ENCODE peak calls at places on chromosomes 16 and 17, in six cellular contexts. I, P, U, K, W and S are unnamed samples.

GRCh38 chr16:3950343-3951193 is 70.1 kb upstream of the CREBBP start:
- DNase-seq in I (no peak), P (no peak), U (no peak), K (peak), W (peak), S (peak)

GRCh38 chr17:75720656-75721462 is at the start of gene ITGB4:
- DNase-seq in I (peak), P (peak), U (peak), K (no peak), W (no peak), S (no peak)

GRCh38 chr17:75411328-75412067 is 6.0 kb upstream of the GRB2 start:
- DNase-seq in I (no peak), P (no peak), U (no peak), K (no peak), W (no peak), S (no peak)

GRCh38 chr17:75771334-75772281 is 6.6 kb upstream of the GALK1 start:
- DNase-seq in I (no peak), P (peak), U (no peak), K (peak), W (no peak), S (no peak)

GRCh38 chr17:79395046-79395445 is 215.8 kb downstream of the RBFOX3 start:
- DNase-seq in I (no peak), P (no peak), U (no peak), K (no peak), W (no peak), S (no peak)

GRCh38 chr16:66275795-66276428 is 90.6 kb upstream of the CDH5 start:
- DNase-seq in I (peak), P (peak), U (no peak), K (peak), W (no peak), S (no peak)

GRCh38 chr16:65916995-65917394 is 449.5 kb upstream of the CDH5 start:
- DNase-seq in I (no peak), P (no peak), U (no peak), K (no peak), W (no peak), S (no peak)

GRCh38 chr16:62872339-62872738 is 836.1 kb upstream of the CDH8 start:
- DNase-seq in I (no peak), P (no peak), U (no peak), K (no peak), W (no peak), S (no peak)

DNA sequence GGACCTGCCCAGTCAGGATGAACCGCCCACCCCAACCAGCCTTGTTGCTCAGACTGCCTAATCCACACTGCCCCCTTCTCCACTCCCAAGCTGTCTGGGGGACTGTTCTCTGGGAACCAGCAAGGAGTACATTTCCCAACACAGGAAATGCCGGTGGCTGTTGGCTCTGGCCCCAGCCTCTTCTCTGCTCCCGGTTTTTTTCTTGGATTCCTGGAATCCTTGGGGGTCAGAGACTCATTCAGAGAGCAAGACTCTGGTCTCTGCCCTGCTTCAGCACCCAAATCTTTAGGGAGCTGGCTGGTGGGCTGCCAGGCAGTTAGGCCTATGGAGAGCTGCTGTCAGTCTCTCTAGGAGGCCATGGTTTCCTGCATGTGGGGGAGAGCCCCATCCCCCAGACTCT is 10.8 kb upstream of the MTMR4 start:
- DNase-seq in I (no peak), P (no peak), U (no peak), K (peak), W (peak), S (peak)
- H3K27ac ChIP-seq in I (peak), P (no peak), U (peak), K (peak), W (peak), S (peak)

GRCh38 chr16:55754056-55754455 is 78.8 kb downstream of the CES1 start:
- DNase-seq in I (no peak), P (no peak), U (no peak), K (no peak), W (no peak), S (no peak)
- H3K27ac ChIP-seq in I (peak), P (no peak), U (no peak), K (no peak), W (no peak), S (no peak)

DNA sequence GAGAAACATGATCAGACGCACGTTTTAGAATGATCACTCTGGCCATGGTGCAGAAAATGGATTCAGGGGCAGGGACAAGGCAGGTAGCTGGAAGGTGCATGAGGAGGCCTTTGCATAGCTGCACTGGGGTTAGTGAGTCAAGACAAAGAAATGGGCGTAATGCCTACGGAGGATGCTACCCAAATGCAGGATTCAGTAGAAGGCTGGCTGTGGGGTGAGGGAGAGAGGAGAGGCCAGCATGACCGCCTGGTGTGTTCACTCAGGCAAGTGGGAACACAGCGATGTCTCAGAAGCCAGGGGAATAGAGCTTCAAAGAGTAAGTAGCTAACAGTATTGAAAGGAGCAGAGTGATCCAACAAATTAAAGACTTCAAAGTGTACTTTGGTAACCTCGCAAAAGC is 31.2 kb downstream of the PMP22 start:
- DNase-seq in I (no peak), P (no peak), U (no peak), K (no peak), W (no peak), S (no peak)
- H3K27ac ChIP-seq in I (no peak), P (no peak), U (peak), K (no peak), W (peak), S (no peak)

GRCh38 chr17:34820166-34820920 is 140.9 kb downstream of the CCT6B start:
- DNase-seq in I (no peak), P (no peak), U (no peak), K (no peak), W (no peak), S (no peak)

GRCh38 chr17:34822007-34822737 is 139.1 kb downstream of the CCT6B start:
- DNase-seq in I (no peak), P (no peak), U (no peak), K (no peak), W (no peak), S (no peak)

GRCh38 chr17:34817252-34817651 is 144.0 kb downstream of the CCT6B start:
- DNase-seq in I (no peak), P (no peak), U (no peak), K (no peak), W (no peak), S (no peak)

GRCh38 chr17:34823023-34823422 is 138.2 kb downstream of the CCT6B start:
- DNase-seq in I (no peak), P (no peak), U (no peak), K (no peak), W (no peak), S (no peak)

DNA sequence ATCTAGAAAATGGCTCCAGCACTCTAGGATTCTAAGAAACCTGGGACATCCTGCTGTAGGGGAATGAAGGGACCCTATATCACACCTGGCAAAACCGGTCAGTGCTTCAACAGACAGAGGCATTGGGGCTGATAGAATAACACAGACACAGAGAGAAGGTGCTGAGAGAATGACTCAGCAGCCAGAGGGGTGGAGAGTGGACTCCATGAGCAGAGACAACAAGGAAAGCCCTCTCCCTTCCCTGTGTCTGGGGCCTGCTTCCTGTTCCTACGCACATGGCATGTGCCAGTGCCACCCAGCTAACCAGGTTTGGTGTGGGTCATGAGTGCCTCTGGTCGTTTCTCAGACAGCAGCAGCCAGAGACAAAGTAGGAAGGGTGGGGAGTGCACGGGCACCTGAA is 140.3 kb downstream of the CCT6B start:
- DNase-seq in I (no peak), P (no peak), U (no peak), K (no peak), W (no peak), S (no peak)
- H3K27ac ChIP-seq in I (no peak), P (no peak), U (no peak), K (no peak), W (no peak), S (no peak)

GRCh38 chr17:74006366-74006765 is 197.1 kb upstream of the RPL38 start:
- DNase-seq in I (no peak), P (no peak), U (no peak), K (no peak), W (no peak), S (no peak)

GRCh38 chr17:74008196-74008595 is 195.3 kb upstream of the RPL38 start:
- DNase-seq in I (peak), P (no peak), U (no peak), K (no peak), W (no peak), S (no peak)

GRCh38 chr17:74002241-74002640 is 201.2 kb upstream of the RPL38 start:
- DNase-seq in I (no peak), P (no peak), U (no peak), K (no peak), W (no peak), S (no peak)

GRCh38 chr17:74010903-74011302 is 192.6 kb upstream of the RPL38 start:
- DNase-seq in I (no peak), P (no peak), U (no peak), K (no peak), W (no peak), S (no peak)

DNA sequence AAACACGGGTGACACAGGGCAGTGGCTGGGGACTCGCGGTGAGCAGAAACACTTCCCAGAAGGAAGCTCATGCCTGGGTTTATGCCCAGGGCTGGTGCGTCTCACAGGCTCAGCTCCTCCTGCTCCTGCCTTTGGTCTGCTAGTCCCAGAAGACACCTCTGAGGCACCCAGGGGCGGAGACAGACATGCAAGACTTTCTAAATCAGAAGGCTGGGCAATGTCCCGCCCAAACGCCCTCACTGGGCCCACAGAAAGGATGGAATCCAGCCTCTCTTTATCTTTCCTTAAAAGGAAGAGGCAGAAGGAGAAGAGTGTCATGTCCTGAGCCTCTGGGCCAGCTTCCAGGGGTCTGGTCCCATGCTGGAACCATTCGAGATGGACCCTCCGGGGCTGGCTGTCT is 197.7 kb upstream of the RPL38 start:
- DNase-seq in I (no peak), P (no peak), U (no peak), K (no peak), W (no peak), S (no peak)
- H3K27ac ChIP-seq in I (no peak), P (no peak), U (no peak), K (no peak), W (no peak), S (no peak)

DNA sequence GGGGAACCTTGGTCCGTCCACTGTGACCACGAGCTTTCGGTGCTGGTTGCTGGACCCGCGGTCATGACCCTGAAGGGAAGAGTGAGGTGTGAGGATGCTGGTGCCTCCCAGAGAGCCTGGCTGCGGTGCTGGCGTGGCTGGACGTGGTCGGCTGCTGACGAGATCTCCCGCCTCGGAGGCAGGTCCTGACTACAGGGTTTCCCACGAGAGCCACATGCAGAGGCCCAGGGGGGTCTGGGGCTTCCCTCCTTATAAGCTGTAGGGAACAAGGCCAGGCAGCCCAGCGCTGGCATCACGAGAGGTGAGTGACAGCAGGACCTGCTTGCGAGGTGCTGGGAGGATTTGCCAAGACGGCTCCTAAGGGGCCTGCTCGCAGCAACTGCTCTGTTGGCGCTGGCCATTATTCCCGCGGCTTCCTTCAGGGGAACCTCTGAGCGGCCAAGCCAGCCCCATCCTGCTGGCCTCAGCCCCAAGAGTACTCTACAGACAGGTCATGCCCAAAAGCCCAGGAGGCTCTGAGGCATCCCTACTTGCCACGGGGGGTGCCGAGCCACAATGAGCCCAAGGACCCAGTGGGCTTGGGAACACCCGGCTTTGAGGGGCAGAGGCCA is 134.8 kb downstream of the FOXL1 start:
- DNase-seq in I (no peak), P (no peak), U (no peak), K (no peak), W (no peak), S (no peak)
- H3K27ac ChIP-seq in I (no peak), P (no peak), U (no peak), K (no peak), W (no peak), S (no peak)